ENCODE peak calls at places on chromosomes 4 and X, in eight cellular contexts. O is hepatocyte, N is GM23338, V is PC-3, U is fibroblast of lung, X is GM23248, F is HCT116, M is MM.1S. G is an unnamed sample.

GRCh38 chrX:52821079-52821760 is 10.1 kb downstream of the XAGE5 start:
- DNase-seq in O (no peak), N (no peak), V (no peak), U (no peak), X (no peak), F (no peak), M (no peak), G (no peak)

GRCh38 chr4:112170451-112170993 is 25.3 kb downstream of the FAM241A start:
- DNase-seq in O (peak), N (no peak), V (peak), U (peak), X (peak), F (peak), M (no peak), G (peak)

GRCh38 chrX:1391707-1392375 is at the start of gene SLC25A6:
- DNase-seq in O (peak), N (peak), V (peak), U (peak), X (peak), F (peak), M (peak), G (peak)

GRCh38 chr4:170736710-170737109 is 647.0 kb upstream of the AADAT start:
- DNase-seq in O (no peak), N (no peak), V (peak), U (no peak), X (peak), F (no peak), M (no peak), G (peak)

GRCh38 chrX:1555370-1555769 is 18.4 kb upstream of the P2RY8 start:
- DNase-seq in O (no peak), N (no peak), V (no peak), U (no peak), X (no peak), F (no peak), M (no peak), G (no peak)

GRCh38 chr4:103303011-103303410 is 104.9 kb upstream of the CENPE start:
- DNase-seq in O (no peak), N (peak), V (peak), U (no peak), X (no peak), F (no peak), M (no peak), G (peak)

GRCh38 chr4:138310991-138311390 is 68.8 kb upstream of the SLC7A11 start:
- DNase-seq in O (no peak), N (no peak), V (no peak), U (peak), X (peak), F (no peak), M (no peak), G (peak)

GRCh38 chrX:100895365-100896075 is 21.4 kb upstream of the NOX1 start:
- DNase-seq in O (peak), N (peak), V (peak), U (peak), X (peak), F (peak), M (peak), G (peak)

GRCh38 chrX:20317873-20318272 is 51.2 kb upstream of the RPS6KA3 start:
- DNase-seq in O (no peak), N (no peak), V (no peak), U (no peak), X (no peak), F (no peak), M (no peak), G (no peak)

GRCh38 chrX:129700536-129700935 is 38.2 kb upstream of the XPNPEP2 start:
- DNase-seq in O (no peak), N (no peak), V (no peak), U (no peak), X (no peak), F (no peak), M (no peak), G (no peak)

GRCh38 chr4:44961001-44961755 is 234.8 kb upstream of the GNPDA2 start:
- DNase-seq in O (no peak), N (no peak), V (no peak), U (no peak), X (no peak), F (no peak), M (no peak), G (peak)

GRCh38 chrX:10755477-10756334 is 135.3 kb upstream of the MID1 start:
- DNase-seq in O (peak), N (peak), V (no peak), U (peak), X (peak), F (no peak), M (no peak), G (no peak)

GRCh38 chr4:10856271-10856670 is 171.7 kb upstream of the CLNK start:
- DNase-seq in O (no peak), N (no peak), V (no peak), U (no peak), X (no peak), F (no peak), M (no peak), G (no peak)

GRCh38 chrX:53494427-53494826 is 60.3 kb upstream of the HSD17B10 start:
- DNase-seq in O (peak), N (no peak), V (peak), U (peak), X (peak), F (no peak), M (no peak), G (no peak)

GRCh38 chrX:71214604-71215334 is 8.3 kb upstream of the GJB1 start:
- DNase-seq in O (peak), N (no peak), V (no peak), U (no peak), X (no peak), F (no peak), M (no peak), G (no peak)

GRCh38 chr4:5710962-5711478 is at the start of gene EVC:
- DNase-seq in O (peak), N (peak), V (peak), U (peak), X (peak), F (no peak), M (peak), G (peak)

GRCh38 chr4:102139932-102140331 is 205.3 kb downstream of the SLC39A8 start:
- DNase-seq in O (no peak), N (no peak), V (peak), U (no peak), X (no peak), F (peak), M (no peak), G (peak)

GRCh38 chr4:13329963-13330362 is 154.2 kb downstream of the RAB28 start:
- DNase-seq in O (no peak), N (no peak), V (peak), U (peak), X (peak), F (peak), M (no peak), G (peak)

GRCh38 chrX:148043456-148043855 is 62.3 kb downstream of the FMR1NB start:
- DNase-seq in O (no peak), N (no peak), V (peak), U (peak), X (peak), F (no peak), M (no peak), G (peak)

GRCh38 chrX:49001521-49002090 is 458 bp downstream of the GRIPAP1 start:
- DNase-seq in O (peak), N (peak), V (peak), U (peak), X (peak), F (peak), M (peak), G (peak)

GRCh38 chr4:79209822-79210635 is 115.8 kb downstream of the NAA11 start:
- DNase-seq in O (peak), N (peak), V (no peak), U (no peak), X (no peak), F (no peak), M (no peak), G (no peak)

GRCh38 chr4:16139066-16139945 is 55.5 kb upstream of the PROM1 start:
- DNase-seq in O (no peak), N (no peak), V (no peak), U (no peak), X (no peak), F (no peak), M (no peak), G (no peak)

GRCh38 chr4:3708103-3708510 is 58.1 kb upstream of the ADRA2C start:
- DNase-seq in O (no peak), N (no peak), V (no peak), U (no peak), X (peak), F (no peak), M (no peak), G (no peak)

GRCh38 chr4:4317496-4318232 is 27.6 kb downstream of the ZBTB49 start:
- DNase-seq in O (no peak), N (no peak), V (no peak), U (no peak), X (no peak), F (no peak), M (no peak), G (no peak)

GRCh38 chr4:52051615-52052474 is 741 bp downstream of the SPATA18 start:
- DNase-seq in O (peak), N (peak), V (no peak), U (peak), X (peak), F (no peak), M (no peak), G (peak)

GRCh38 chr4:40214038-40214437 is 17.2 kb downstream of the RHOH start:
- DNase-seq in O (no peak), N (no peak), V (no peak), U (no peak), X (no peak), F (no peak), M (no peak), G (no peak)

DNA sequence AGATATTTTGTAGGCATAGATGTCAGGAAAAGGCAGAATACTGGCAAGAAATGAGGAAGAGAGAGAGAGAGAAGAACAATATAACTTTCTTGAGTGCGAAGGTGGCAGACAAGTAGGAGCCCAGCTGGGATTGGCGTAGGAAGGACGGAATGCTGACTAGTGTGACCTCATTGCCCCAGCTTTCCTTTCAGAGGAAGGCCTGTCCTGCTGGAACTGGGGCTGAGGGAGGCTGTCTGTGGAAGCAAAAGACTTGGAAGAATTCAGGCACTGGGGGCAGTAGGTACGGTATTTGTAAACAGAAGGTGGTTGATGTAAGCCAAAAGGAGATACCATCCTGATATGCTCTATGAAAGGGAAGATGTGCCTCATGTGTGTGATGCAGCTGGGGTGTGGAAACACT is 818.4 kb downstream of the ADGRL3 start:
- DNase-seq in O (no peak), N (peak), V (no peak), U (no peak), X (no peak), F (no peak), M (no peak), G (no peak)
- H3K4me2 ChIP-seq in O (no peak), N (no peak), V (no peak), U (no peak), X (no peak), F (no peak), M (no peak), G (no peak)

DNA sequence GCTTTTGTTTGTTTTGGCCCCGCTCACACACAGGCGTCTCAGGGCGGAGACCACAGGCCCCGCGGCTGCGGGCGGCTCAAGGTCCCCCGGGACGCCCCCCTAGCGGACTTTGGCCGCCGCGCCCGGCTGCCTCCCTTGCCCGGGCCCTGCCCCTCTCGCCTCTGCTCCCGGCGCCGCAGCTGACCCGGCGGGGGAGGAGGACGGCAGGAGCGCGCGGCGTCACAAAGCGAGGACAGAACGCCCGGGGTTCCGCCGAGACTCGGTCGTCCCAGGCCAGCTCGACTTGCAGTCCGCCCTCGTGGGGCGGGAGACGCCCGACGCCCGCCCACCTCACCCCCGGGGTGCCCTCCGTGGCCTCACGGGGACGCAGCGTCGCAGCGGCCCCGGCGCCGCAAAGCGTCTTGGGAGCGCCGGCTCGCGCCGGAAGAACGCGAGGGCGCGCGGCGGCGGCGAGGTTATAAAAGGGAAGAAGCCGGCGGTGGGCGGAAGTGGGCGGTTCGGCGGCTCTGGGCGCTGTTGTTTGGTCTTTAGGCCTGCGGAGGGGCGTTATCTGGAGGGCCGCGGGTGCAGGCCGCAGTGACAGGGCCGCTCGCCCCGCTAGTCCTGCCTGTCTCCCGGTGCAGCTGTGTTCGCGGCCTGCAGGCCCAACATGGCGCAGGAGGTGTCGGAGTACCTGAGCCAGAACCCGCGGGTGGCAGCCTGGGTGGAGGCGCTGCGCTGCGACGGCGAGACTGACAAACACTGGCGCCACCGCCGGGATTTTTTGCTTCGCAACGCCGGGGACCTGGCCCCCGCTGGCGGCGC is at the start of gene CDKN2AIP:
- DNase-seq in O (peak), N (peak), V (peak), U (peak), X (peak), F (peak), M (peak), G (peak)
- TF ChIP-seq EZH2 in O (no peak), N (no peak), V (no peak), U (no peak), X (no peak), F (no peak), M (no peak), G (no peak)

DNA sequence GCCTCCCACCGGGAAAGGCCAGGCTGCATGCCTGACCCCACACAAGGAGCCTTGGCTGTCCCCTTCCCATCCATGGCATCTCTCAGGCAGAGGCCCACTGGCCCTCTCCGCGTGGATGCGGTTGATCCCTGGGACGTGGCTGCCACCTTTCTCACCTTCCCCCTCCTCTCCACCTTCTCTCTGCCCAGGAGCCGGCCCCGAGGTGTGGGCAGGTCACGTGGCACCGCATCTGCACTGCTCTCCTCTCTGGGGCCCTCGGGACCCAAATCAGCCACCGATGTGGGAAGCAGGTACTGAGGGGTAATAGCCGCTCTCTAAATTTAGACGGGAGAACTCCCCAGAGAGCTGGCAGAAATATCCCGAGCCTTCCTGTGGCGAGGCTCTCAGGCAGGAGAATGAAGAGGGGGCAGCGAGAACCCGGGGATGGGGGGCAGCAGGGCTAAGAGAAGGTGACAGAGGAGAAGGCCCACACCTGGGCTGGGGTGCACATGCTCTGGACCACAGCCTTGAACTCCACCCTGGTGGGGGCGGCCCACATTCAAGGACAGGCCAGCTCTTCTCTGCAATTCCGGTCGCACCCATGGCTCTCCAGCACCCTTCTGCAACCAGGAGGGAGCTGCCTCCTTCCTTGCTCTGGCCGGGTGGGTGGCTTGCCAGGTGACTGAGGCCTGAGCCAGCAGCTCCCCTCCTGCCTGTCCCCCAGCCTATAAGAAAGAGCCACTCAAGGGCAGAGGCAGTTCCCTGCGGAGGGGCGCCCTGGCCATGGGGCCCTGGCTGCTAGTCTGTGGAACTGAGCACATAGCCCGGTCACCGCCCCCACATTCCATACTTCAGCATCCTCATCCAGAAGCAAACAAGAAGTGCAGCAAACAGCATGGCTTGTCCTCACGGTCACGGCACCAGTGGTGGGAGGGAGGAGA is 9.6 kb upstream of the DUSP9 start:
- DNase-seq in O (peak), N (no peak), V (no peak), U (no peak), X (no peak), F (no peak), M (no peak), G (no peak)
- H3K4me2 ChIP-seq in O (no peak), N (no peak), V (no peak), U (no peak), X (no peak), F (no peak), M (no peak), G (no peak)

DNA sequence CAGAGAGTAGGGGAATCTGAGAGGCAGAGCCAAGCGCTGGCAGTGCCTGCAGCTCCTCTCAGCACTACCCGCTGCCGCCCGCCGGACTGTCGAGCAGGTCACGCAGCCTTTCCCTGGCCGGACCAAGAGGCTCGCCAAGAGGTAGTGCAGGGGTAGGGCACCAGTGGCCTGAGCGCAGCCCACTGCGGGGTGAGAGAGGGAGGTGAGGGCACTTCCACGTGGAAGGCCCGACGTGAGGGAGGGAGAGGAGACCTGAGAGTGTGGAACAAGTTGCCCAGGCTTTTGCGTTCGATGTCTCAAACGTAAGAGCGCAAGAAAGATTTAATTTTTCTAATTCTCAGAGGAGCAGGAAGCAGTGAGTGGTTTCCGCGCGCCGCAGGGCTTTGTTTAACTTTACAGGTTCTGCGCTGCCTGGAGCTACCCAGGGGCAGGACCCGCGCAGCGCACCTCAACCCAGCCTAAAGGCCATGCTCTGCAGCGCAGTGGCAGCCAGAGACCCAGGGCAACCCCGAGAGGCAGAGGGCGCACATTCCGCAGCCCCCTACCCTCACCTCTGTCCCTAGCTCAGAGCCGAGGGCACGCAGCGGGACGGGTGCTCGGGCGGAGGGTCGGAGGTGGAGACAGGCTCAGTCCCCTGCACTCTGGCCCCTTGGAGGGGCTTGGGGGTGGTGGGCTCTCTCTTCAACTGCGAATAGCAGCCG is 14.9 kb downstream of the ARHGAP36 start:
- DNase-seq in O (no peak), N (peak), V (no peak), U (no peak), X (no peak), F (no peak), M (no peak), G (no peak)
- TF ChIP-seq EZH2 in O (no peak), N (peak), V (no peak), U (no peak), X (no peak), F (no peak), M (no peak), G (no peak)

GRCh38 chr4:38453253-38453881 is 210.6 kb upstream of the KLF3 start:
- DNase-seq in O (no peak), N (no peak), V (no peak), U (no peak), X (no peak), F (no peak), M (no peak), G (no peak)
- H3K4me2 ChIP-seq in O (no peak), N (no peak), V (no peak), U (no peak), X (no peak), F (no peak), M (no peak), G (no peak)

GRCh38 chrX:103310592-103311400 is at the start of gene BEX2:
- DNase-seq in O (peak), N (peak), V (peak), U (peak), X (peak), F (peak), M (peak), G (peak)
- TF ChIP-seq EZH2 in O (no peak), N (no peak), V (no peak), U (no peak), X (no peak), F (no peak), M (no peak), G (no peak)

GRCh38 chrX:112818114-112819012 is 22.3 kb downstream of the AMOT start:
- DNase-seq in O (no peak), N (peak), V (no peak), U (no peak), X (no peak), F (no peak), M (no peak), G (peak)
- H3K4me2 ChIP-seq in O (peak), N (no peak), V (no peak), U (peak), X (no peak), F (no peak), M (no peak), G (no peak)

G was measured in mammary epithelial cell.